ENCODE peak calls at places on chromosome 17, in seven cellular contexts. One of them, this sample, is unnamed.

GRCh38 chr17:32142857-32143524 is 689 bp downstream of the RHOT1 start:
- DNase-seq in choroid plexus epithelial cell: peak; percentile 86
- DNase-seq in mesothelial cell of epicardium: no peak
- DNase-seq in epithelial cell of esophagus: peak; percentile 68
- DNase-seq in astrocyte of the cerebellum: peak; percentile 18
- DNase-seq in Calu3: peak; percentile 77
- DNase-seq in AG04449: no peak
- DNase-seq in this sample: no peak

GRCh38 chr17:58352843-58353719 is 1.1 kb upstream of the SUPT4H1 start:
- DNase-seq in astrocyte of the cerebellum: peak; percentile 4
- DNase-seq in AG04449: no peak
- DNase-seq in Calu3: no peak
- DNase-seq in choroid plexus epithelial cell: peak; percentile 65
- DNase-seq in epithelial cell of esophagus: peak; percentile 13
- DNase-seq in mesothelial cell of epicardium: no peak
- DNase-seq in this sample: no peak

GRCh38 chr17:16470302-16470701 is 21.7 kb downstream of the LRRC75A start:
- DNase-seq in Calu3: no peak
- DNase-seq in astrocyte of the cerebellum: no peak
- DNase-seq in mesothelial cell of epicardium: no peak
- DNase-seq in choroid plexus epithelial cell: no peak
- DNase-seq in epithelial cell of esophagus: no peak
- DNase-seq in AG04449: no peak
- DNase-seq in this sample: no peak

GRCh38 chr17:14311186-14311705 is 10.4 kb downstream of the HS3ST3B1 start:
- DNase-seq in mesothelial cell of epicardium: no peak
- DNase-seq in epithelial cell of esophagus: no peak
- DNase-seq in astrocyte of the cerebellum: no peak
- DNase-seq in choroid plexus epithelial cell: no peak
- DNase-seq in Calu3: no peak
- DNase-seq in AG04449: no peak
- DNase-seq in this sample: no peak

GRCh38 chr17:72822358-72823023 is 270.0 kb downstream of the SLC39A11 start:
- DNase-seq in astrocyte of the cerebellum: no peak
- DNase-seq in Calu3: peak; percentile 46
- DNase-seq in choroid plexus epithelial cell: peak; percentile 49
- DNase-seq in AG04449: no peak
- DNase-seq in epithelial cell of esophagus: no peak
- DNase-seq in mesothelial cell of epicardium: no peak
- DNase-seq in this sample: no peak

GRCh38 chr17:73351764-73352163 is 40.0 kb upstream of the CDC42EP4 start:
- DNase-seq in astrocyte of the cerebellum: no peak
- DNase-seq in mesothelial cell of epicardium: no peak
- DNase-seq in epithelial cell of esophagus: no peak
- DNase-seq in choroid plexus epithelial cell: no peak
- DNase-seq in AG04449: no peak
- DNase-seq in Calu3: no peak
- DNase-seq in this sample: no peak

GRCh38 chr17:49504369-49504768 is 9.3 kb downstream of the NGFR start:
- DNase-seq in mesothelial cell of epicardium: no peak
- DNase-seq in astrocyte of the cerebellum: no peak
- DNase-seq in AG04449: no peak
- DNase-seq in Calu3: no peak
- DNase-seq in epithelial cell of esophagus: no peak
- DNase-seq in choroid plexus epithelial cell: no peak
- DNase-seq in this sample: no peak

GRCh38 chr17:7029659-7030058 is 6.2 kb upstream of the SLC16A13 start:
- DNase-seq in AG04449: no peak
- DNase-seq in mesothelial cell of epicardium: no peak
- DNase-seq in choroid plexus epithelial cell: no peak
- DNase-seq in epithelial cell of esophagus: no peak
- DNase-seq in Calu3: no peak
- DNase-seq in astrocyte of the cerebellum: no peak
- DNase-seq in this sample: no peak

GRCh38 chr17:61816538-61816937 is 46.8 kb downstream of the BRIP1 start:
- DNase-seq in astrocyte of the cerebellum: no peak
- DNase-seq in Calu3: no peak
- DNase-seq in AG04449: no peak
- DNase-seq in choroid plexus epithelial cell: no peak
- DNase-seq in mesothelial cell of epicardium: no peak
- DNase-seq in epithelial cell of esophagus: no peak
- DNase-seq in this sample: no peak

GRCh38 chr17:67810464-67810863 is 14.8 kb upstream of the BPTF start:
- DNase-seq in Calu3: no peak
- DNase-seq in epithelial cell of esophagus: peak; percentile 14
- DNase-seq in mesothelial cell of epicardium: no peak
- DNase-seq in AG04449: no peak
- DNase-seq in astrocyte of the cerebellum: no peak
- DNase-seq in choroid plexus epithelial cell: no peak
- DNase-seq in this sample: no peak

GRCh38 chr17:28613916-28614315 is at the start of gene RSKR:
- DNase-seq in choroid plexus epithelial cell: no peak
- DNase-seq in mesothelial cell of epicardium: no peak
- DNase-seq in Calu3: no peak
- DNase-seq in AG04449: no peak
- DNase-seq in epithelial cell of esophagus: no peak
- DNase-seq in astrocyte of the cerebellum: no peak
- DNase-seq in this sample: no peak

GRCh38 chr17:6461246-6461645 is 17.0 kb downstream of the PIMREG start:
- DNase-seq in astrocyte of the cerebellum: no peak
- DNase-seq in mesothelial cell of epicardium: no peak
- DNase-seq in choroid plexus epithelial cell: no peak
- DNase-seq in AG04449: no peak
- DNase-seq in Calu3: no peak
- DNase-seq in epithelial cell of esophagus: no peak
- DNase-seq in this sample: no peak

GRCh38 chr17:80252871-80253270 is 7.8 kb upstream of the RNF213 start:
- DNase-seq in mesothelial cell of epicardium: no peak
- DNase-seq in Calu3: peak; percentile 93
- DNase-seq in astrocyte of the cerebellum: no peak
- DNase-seq in AG04449: no peak
- DNase-seq in epithelial cell of esophagus: peak; percentile 82
- DNase-seq in choroid plexus epithelial cell: no peak
- DNase-seq in this sample: peak; percentile 51

GRCh38 chr17:8375738-8376259 is 705 bp downstream of the KRABD2 start:
- DNase-seq in Calu3: peak; percentile 22
- DNase-seq in AG04449: no peak
- DNase-seq in astrocyte of the cerebellum: no peak
- DNase-seq in mesothelial cell of epicardium: no peak
- DNase-seq in epithelial cell of esophagus: peak; percentile 36
- DNase-seq in choroid plexus epithelial cell: no peak
- DNase-seq in this sample: no peak

GRCh38 chr17:72719582-72720493 is 372.6 kb downstream of the SLC39A11 start:
- DNase-seq in choroid plexus epithelial cell: peak; percentile 79
- DNase-seq in astrocyte of the cerebellum: peak; percentile 88
- DNase-seq in mesothelial cell of epicardium: no peak
- DNase-seq in Calu3: no peak
- DNase-seq in AG04449: no peak
- DNase-seq in epithelial cell of esophagus: peak; percentile 25
- DNase-seq in this sample: no peak

GRCh38 chr17:27423651-27424050 is 32.6 kb upstream of the KSR1 start:
- DNase-seq in choroid plexus epithelial cell: peak; percentile 63
- DNase-seq in astrocyte of the cerebellum: no peak
- DNase-seq in mesothelial cell of epicardium: no peak
- DNase-seq in Calu3: no peak
- DNase-seq in epithelial cell of esophagus: no peak
- DNase-seq in AG04449: no peak
- DNase-seq in this sample: no peak

GRCh38 chr17:27755706-27756466 is 44.4 kb downstream of the NOS2 start:
- DNase-seq in choroid plexus epithelial cell: no peak
- DNase-seq in mesothelial cell of epicardium: no peak
- DNase-seq in Calu3: no peak
- DNase-seq in AG04449: no peak
- DNase-seq in astrocyte of the cerebellum: no peak
- DNase-seq in epithelial cell of esophagus: no peak
- DNase-seq in this sample: no peak

DNA sequence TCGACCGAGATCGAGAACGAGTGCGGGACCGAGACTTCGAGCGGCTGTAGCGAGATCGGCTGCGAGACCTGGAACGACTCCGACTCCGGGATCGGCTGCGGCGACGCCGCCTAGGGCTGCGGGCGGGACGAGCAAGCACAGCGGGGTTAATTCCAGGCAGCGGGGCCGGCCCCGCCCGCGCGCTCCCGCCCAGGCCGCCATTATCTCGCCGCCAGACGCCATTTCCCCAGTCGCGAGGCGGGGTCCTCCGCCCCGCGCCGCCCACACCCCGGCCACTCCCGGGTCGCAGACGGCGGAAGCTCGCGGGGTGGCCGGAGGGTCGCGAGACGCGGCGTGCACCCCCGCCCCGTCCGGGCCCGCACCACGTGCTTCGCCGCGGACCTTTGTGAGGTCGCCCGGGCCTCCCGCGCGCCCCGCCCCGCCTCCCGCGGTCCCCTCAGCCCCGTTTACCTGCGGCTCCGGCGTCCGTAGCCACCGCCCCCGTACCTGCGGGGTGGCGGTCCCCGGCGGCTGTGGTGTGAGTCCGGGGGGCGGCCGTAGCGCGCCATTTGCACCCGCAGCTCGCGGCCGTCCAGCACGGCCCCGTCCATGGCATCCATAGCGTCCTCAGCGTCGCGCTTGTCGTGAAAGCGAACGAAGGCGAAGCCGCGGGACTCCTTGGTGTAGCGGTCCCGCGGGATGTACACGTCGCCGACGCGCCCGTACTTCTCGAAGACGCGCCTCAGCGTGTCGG is 616 bp downstream of the SRSF2 start:
- DNase-seq in choroid plexus epithelial cell: peak; percentile 73
- DNase-seq in Calu3: peak; percentile 68
- DNase-seq in astrocyte of the cerebellum: no peak
- DNase-seq in epithelial cell of esophagus: peak; percentile 68
- DNase-seq in mesothelial cell of epicardium: peak; percentile 53
- DNase-seq in AG04449: no peak
- DNase-seq in this sample: no peak
- TF ChIP-seq CTCF in choroid plexus epithelial cell: peak; percentile 36
- TF ChIP-seq CTCF in Calu3: no peak
- TF ChIP-seq CTCF in astrocyte of the cerebellum: peak; percentile 18
- TF ChIP-seq CTCF in epithelial cell of esophagus: peak; percentile 17
- TF ChIP-seq CTCF in mesothelial cell of epicardium: no peak
- TF ChIP-seq CTCF in AG04449: peak; percentile 38
- TF ChIP-seq CTCF in this sample: peak; percentile 24

GRCh38 chr17:81397314-81398169 is 2.3 kb downstream of the BAHCC1 start:
- DNase-seq in epithelial cell of esophagus: peak; percentile 73
- DNase-seq in mesothelial cell of epicardium: no peak
- DNase-seq in AG04449: no peak
- DNase-seq in astrocyte of the cerebellum: no peak
- DNase-seq in Calu3: no peak
- DNase-seq in choroid plexus epithelial cell: peak; percentile 67
- DNase-seq in this sample: no peak
- TF ChIP-seq CTCF in epithelial cell of esophagus: peak; percentile 8
- TF ChIP-seq CTCF in mesothelial cell of epicardium: peak; percentile 35
- TF ChIP-seq CTCF in AG04449: peak; percentile 35
- TF ChIP-seq CTCF in astrocyte of the cerebellum: peak; percentile 27
- TF ChIP-seq CTCF in Calu3: no peak
- TF ChIP-seq CTCF in choroid plexus epithelial cell: peak; percentile 23
- TF ChIP-seq CTCF in this sample: no peak

GRCh38 chr17:42249681-42250446 is 26.3 kb downstream of the STAT5B start:
- DNase-seq in choroid plexus epithelial cell: no peak
- DNase-seq in AG04449: no peak
- DNase-seq in Calu3: no peak
- DNase-seq in mesothelial cell of epicardium: no peak
- DNase-seq in astrocyte of the cerebellum: no peak
- DNase-seq in epithelial cell of esophagus: no peak
- DNase-seq in this sample: no peak

GRCh38 chr17:42253173-42253545 is 23.0 kb downstream of the STAT5B start:
- DNase-seq in choroid plexus epithelial cell: no peak
- DNase-seq in AG04449: no peak
- DNase-seq in mesothelial cell of epicardium: no peak
- DNase-seq in astrocyte of the cerebellum: no peak
- DNase-seq in Calu3: no peak
- DNase-seq in epithelial cell of esophagus: no peak
- DNase-seq in this sample: no peak

GRCh38 chr17:42253601-42254000 is 22.6 kb downstream of the STAT5B start:
- DNase-seq in epithelial cell of esophagus: no peak
- DNase-seq in choroid plexus epithelial cell: no peak
- DNase-seq in Calu3: no peak
- DNase-seq in astrocyte of the cerebellum: no peak
- DNase-seq in mesothelial cell of epicardium: no peak
- DNase-seq in AG04449: no peak
- DNase-seq in this sample: no peak

GRCh38 chr17:42252528-42253172 is 23.5 kb downstream of the STAT5B start:
- DNase-seq in AG04449: no peak
- DNase-seq in choroid plexus epithelial cell: no peak
- DNase-seq in mesothelial cell of epicardium: no peak
- DNase-seq in Calu3: no peak
- DNase-seq in astrocyte of the cerebellum: no peak
- DNase-seq in epithelial cell of esophagus: peak; percentile 86
- DNase-seq in this sample: no peak

DNA sequence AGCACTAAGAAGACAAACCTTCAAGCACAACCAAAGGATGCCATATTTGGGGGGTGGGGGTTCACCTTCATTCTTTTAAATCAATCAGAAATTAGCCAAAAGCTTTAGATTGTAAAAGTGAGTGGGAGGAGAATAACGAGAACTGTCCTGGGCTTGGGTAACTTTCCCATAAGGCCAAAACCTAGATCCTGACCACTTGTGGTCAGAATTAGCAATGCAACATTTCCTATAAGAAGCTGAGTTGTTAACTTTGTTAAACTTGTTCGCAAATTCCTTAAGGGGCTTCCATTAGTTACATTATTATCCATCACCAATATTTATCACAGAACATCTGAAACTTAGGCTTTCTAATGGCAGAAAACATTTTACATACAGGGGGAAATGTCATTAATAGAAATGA is 25.1 kb downstream of the STAT5B start:
- DNase-seq in astrocyte of the cerebellum: no peak
- DNase-seq in choroid plexus epithelial cell: peak; percentile 79
- DNase-seq in epithelial cell of esophagus: no peak
- DNase-seq in mesothelial cell of epicardium: no peak
- DNase-seq in AG04449: no peak
- DNase-seq in Calu3: no peak
- DNase-seq in this sample: no peak
- TF ChIP-seq CTCF in astrocyte of the cerebellum: peak; percentile 37
- TF ChIP-seq CTCF in choroid plexus epithelial cell: peak; percentile 66
- TF ChIP-seq CTCF in epithelial cell of esophagus: no peak
- TF ChIP-seq CTCF in mesothelial cell of epicardium: no peak
- TF ChIP-seq CTCF in AG04449: no peak
- TF ChIP-seq CTCF in Calu3: no peak
- TF ChIP-seq CTCF in this sample: peak; percentile 9

DNA sequence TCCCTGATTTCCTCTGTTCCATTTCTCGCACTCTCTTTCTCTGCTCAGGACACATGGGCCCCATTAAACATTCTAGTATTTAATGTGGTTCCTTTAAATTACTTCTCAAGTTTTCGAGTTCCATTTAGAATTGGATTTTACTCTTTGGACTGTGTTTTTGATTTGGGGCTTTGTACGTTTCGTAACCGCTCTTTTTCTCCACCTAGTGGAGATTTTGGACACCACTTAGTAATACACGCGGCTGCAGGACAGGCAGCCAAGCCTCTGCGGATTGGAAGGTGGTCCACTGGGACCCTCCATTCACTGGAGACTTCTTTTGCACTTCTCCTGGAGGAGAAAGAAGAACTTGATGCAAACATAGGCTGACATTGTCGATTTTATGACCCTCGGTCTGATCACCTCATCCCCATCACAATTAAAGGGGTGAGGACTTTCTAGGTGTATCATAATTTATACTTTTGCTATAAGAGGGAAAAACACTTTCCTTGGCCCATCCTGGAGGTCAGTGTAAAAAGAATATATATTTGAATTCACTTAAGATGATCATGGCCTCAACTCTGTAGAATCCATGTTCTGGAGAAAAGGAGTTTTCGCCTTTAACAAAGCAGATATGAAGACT is 85.8 kb downstream of the NOG start:
- DNase-seq in epithelial cell of esophagus: peak; percentile 47
- DNase-seq in Calu3: no peak
- DNase-seq in choroid plexus epithelial cell: peak; percentile 53
- DNase-seq in astrocyte of the cerebellum: peak; percentile 16
- DNase-seq in AG04449: no peak
- DNase-seq in mesothelial cell of epicardium: no peak
- DNase-seq in this sample: no peak
- TF ChIP-seq CTCF in epithelial cell of esophagus: peak; percentile 61
- TF ChIP-seq CTCF in Calu3: no peak
- TF ChIP-seq CTCF in choroid plexus epithelial cell: peak; percentile 69
- TF ChIP-seq CTCF in astrocyte of the cerebellum: peak; percentile 75
- TF ChIP-seq CTCF in AG04449: peak; percentile 52
- TF ChIP-seq CTCF in mesothelial cell of epicardium: peak; percentile 62
- TF ChIP-seq CTCF in this sample: peak; percentile 77